ENCODE peak calls at places on chromosomes 16 and 17, in eight cellular contexts. M is ACHN; E is NCI-H1105; V is stimulated activated CD8-positive, alpha-beta memory T cell treated with anti-CD3 and anti-CD28 coated beads, Interleukin-7, amount 100 ng/mL, for 1 hour; D is naive B cell; I is heart right ventricle; R is NCI-H226; X is amniotic stem cell. A is an unnamed sample.

GRCh38 chr17:5661486-5662125 is 77.3 kb upstream of the NLRP1 start:
- DNase-seq in X (no peak), R (no peak), D (no peak), E (no peak), V (no peak), I (no peak), M (no peak), A (peak)

GRCh38 chr16:54928016-54928356 is 2.7 kb upstream of the IRX5 start:
- DNase-seq in I (no peak), M (peak), V (no peak), E (peak), R (no peak), D (no peak), X (no peak), A (peak)

GRCh38 chr16:66495440-66495839 is 54.5 kb downstream of the TK2 start:
- DNase-seq in M (no peak), D (no peak), E (no peak), X (no peak), I (no peak), V (no peak), R (no peak), A (no peak)

GRCh38 chr17:45394913-45395568 is 37.6 kb downstream of the ARHGAP27 start:
- DNase-seq in V (peak), R (peak), I (peak), E (peak), D (peak), X (peak), M (peak), A (peak)

GRCh38 chr17:15883617-15884111 is 61.3 kb upstream of the ADORA2B start:
- DNase-seq in I (no peak), D (no peak), E (no peak), M (no peak), V (no peak), R (peak), X (no peak), A (peak)

GRCh38 chr17:69047368-69048263 is 13.1 kb downstream of the ABCA9 start:
- DNase-seq in V (no peak), E (no peak), R (peak), X (no peak), M (no peak), I (peak), D (no peak), A (peak)

GRCh38 chr17:78250891-78251772 is 19.7 kb downstream of the TMEM235 start:
- DNase-seq in V (peak), I (peak), E (peak), R (peak), D (peak), X (peak), M (peak), A (peak)

GRCh38 chr17:79651751-79652150 is 40.9 kb upstream of the RBFOX3 start:
- DNase-seq in I (no peak), D (no peak), M (no peak), X (no peak), R (no peak), V (no peak), E (no peak), A (no peak)

GRCh38 chr16:66894948-66895696 is 14.8 kb downstream of the PDP2 start:
- DNase-seq in M (peak), X (peak), R (peak), I (peak), V (peak), D (peak), E (peak), A (peak)

GRCh38 chr16:68090109-68090508 is 4.9 kb downstream of the NFATC3 start:
- DNase-seq in V (no peak), R (no peak), I (no peak), D (peak), X (no peak), M (no peak), E (no peak), A (no peak)

GRCh38 chr16:83393196-83393981 is 414.4 kb upstream of the HSBP1 start:
- DNase-seq in I (no peak), R (no peak), D (no peak), V (no peak), M (peak), X (no peak), E (no peak), A (no peak)

GRCh38 chr16:61926766-61927165 is 109.5 kb downstream of the CDH8 start:
- DNase-seq in D (no peak), I (no peak), R (peak), V (no peak), E (peak), M (no peak), X (no peak), A (no peak)

GRCh38 chr17:28258347-28258887 is 60.6 kb upstream of the TMEM97 start:
- DNase-seq in R (no peak), M (peak), E (no peak), V (no peak), D (no peak), I (no peak), X (no peak), A (no peak)

GRCh38 chr17:70024253-70024652 is 50.8 kb upstream of the KCNJ16 start:
- DNase-seq in V (no peak), X (no peak), E (no peak), M (no peak), D (no peak), I (no peak), R (no peak), A (no peak)

GRCh38 chr17:8162997-8163977 is 539 bp upstream of the VAMP2 start:
- DNase-seq in V (no peak), D (no peak), M (peak), I (no peak), R (no peak), X (no peak), E (peak), A (no peak)

GRCh38 chr17:4849011-4849536 is 15.9 kb downstream of the MINK1 start:
- DNase-seq in R (no peak), I (no peak), V (no peak), D (no peak), E (no peak), M (no peak), X (peak), A (no peak)

GRCh38 chr16:11781773-11782172 is 15.3 kb downstream of the ZC3H7A start:
- DNase-seq in R (no peak), E (peak), X (no peak), V (no peak), D (no peak), I (no peak), M (no peak), A (no peak)